ENCODE peak calls at places on chromosome 17, in five cellular contexts. G is K562, R is GM12878, F is H1, K is HepG2. V is an unnamed sample.

GRCh38 chr17:5020502-5021023 is 14.7 kb downstream of the SLC52A1 start:
- DNase-seq in G (no peak), R (no peak), F (no peak), K (no peak), V (no peak)

GRCh38 chr17:76371656-76372628 is 12.5 kb upstream of the SPHK1 start:
- DNase-seq in G (no peak), R (no peak), F (no peak), K (no peak), V (no peak)

GRCh38 chr17:16407911-16408588 is 7.3 kb upstream of the TRPV2 start:
- DNase-seq in G (no peak), R (peak; percentile 96), F (peak; percentile 69), K (peak; percentile 51), V (no peak)

GRCh38 chr17:43667506-43668438 is 6.0 kb upstream of the MEOX1 start:
- DNase-seq in G (no peak), R (no peak), F (no peak), K (peak; percentile 89), V (no peak)

GRCh38 chr17:17809527-17810373 is 27.0 kb downstream of the SREBF1 start:
- DNase-seq in G (no peak), R (no peak), F (peak; percentile 94), K (no peak), V (no peak)

GRCh38 chr17:32849879-32850278 is 27.0 kb downstream of the MYO1D start:
- DNase-seq in G (no peak), R (no peak), F (no peak), K (no peak), V (no peak)

GRCh38 chr17:79042421-79043190 is 18.6 kb downstream of the C1QTNF1 start:
- DNase-seq in G (peak; percentile 68), R (no peak), F (peak; percentile 94), K (peak; percentile 49), V (peak; percentile 60)

GRCh38 chr17:69762359-69762758 is 312.7 kb upstream of the KCNJ16 start:
- DNase-seq in G (no peak), R (no peak), F (no peak), K (no peak), V (no peak)

GRCh38 chr17:4968166-4968915 is 724 bp upstream of the SPAG7 start:
- DNase-seq in G (peak; percentile 47), R (no peak), F (peak; percentile 72), K (no peak), V (no peak)

GRCh38 chr17:17155568-17155967 is 50.6 kb downstream of the PLD6 start:
- DNase-seq in G (no peak), R (no peak), F (no peak), K (peak; percentile 9), V (no peak)

GRCh38 chr17:64067642-64068041 is 47.2 kb upstream of the ICAM2 start:
- DNase-seq in G (no peak), R (no peak), F (no peak), K (no peak), V (no peak)

GRCh38 chr17:72118588-72119279 is 2.1 kb upstream of the SOX9 start:
- DNase-seq in G (peak; percentile 43), R (peak; percentile 15), F (peak; percentile 78), K (peak; percentile 75), V (peak; percentile 58)

GRCh38 chr17:71926746-71927398 is 193.9 kb upstream of the SOX9 start:
- DNase-seq in G (no peak), R (no peak), F (no peak), K (no peak), V (no peak)

GRCh38 chr17:28384281-28385036 is 13.0 kb downstream of the SARM1 start:
- DNase-seq in G (no peak), R (no peak), F (peak; percentile 77), K (no peak), V (no peak)

GRCh38 chr17:41919840-41920579 is 1.3 kb upstream of the ACLY start:
- DNase-seq in G (no peak), R (no peak), F (peak; percentile 59), K (no peak), V (no peak)

GRCh38 chr17:56146005-56146404 is 7.3 kb upstream of the ANKFN1 start:
- DNase-seq in G (no peak), R (no peak), F (no peak), K (no peak), V (no peak)

GRCh38 chr17:31740611-31741082 is 118.4 kb downstream of the COPRS start:
- DNase-seq in G (no peak), R (no peak), F (no peak), K (no peak), V (no peak)

GRCh38 chr17:33674685-33675084 is 381.6 kb upstream of the ASIC2 start:
- DNase-seq in G (peak; percentile 78), R (peak; percentile 19), F (peak; percentile 85), K (peak; percentile 41), V (peak; percentile 1)

GRCh38 chr17:61002316-61002736 is 324.7 kb downstream of the BCAS3 start:
- DNase-seq in G (peak; percentile 8), R (no peak), F (no peak), K (peak; percentile 41), V (peak; percentile 26)

GRCh38 chr17:36505171-36505570 is 18.7 kb downstream of the ZNHIT3 start:
- DNase-seq in G (no peak), R (no peak), F (no peak), K (no peak), V (no peak)

GRCh38 chr17:50649042-50649908 is 14.6 kb downstream of the ABCC3 start:
- DNase-seq in G (no peak), R (no peak), F (no peak), K (no peak), V (peak; percentile 55)

GRCh38 chr17:54924405-54924804 is 23.8 kb downstream of the TOM1L1 start:
- DNase-seq in G (no peak), R (no peak), F (no peak), K (no peak), V (no peak)

GRCh38 chr17:71234349-71234748 is 886.5 kb upstream of the SOX9 start:
- DNase-seq in G (no peak), R (no peak), F (no peak), K (no peak), V (no peak)

GRCh38 chr17:58165981-58166380 is 801 bp upstream of the OR4D2 start:
- DNase-seq in G (no peak), R (no peak), F (no peak), K (no peak), V (no peak)

GRCh38 chr17:67434061-67434525 is 57.0 kb downstream of the PITPNC1 start:
- DNase-seq in G (no peak), R (no peak), F (no peak), K (no peak), V (no peak)

GRCh38 chr17:76569607-76570279 is 15.9 kb downstream of the ST6GALNAC2 start:
- DNase-seq in G (no peak), R (no peak), F (no peak), K (peak; percentile 92), V (no peak)

GRCh38 chr17:45896803-45897693 is 2.7 kb downstream of the MAPT start:
- DNase-seq in G (no peak), R (no peak), F (peak; percentile 73), K (no peak), V (no peak)

GRCh38 chr17:58318065-58318481 is 10.5 kb downstream of the TSPOAP1 start:
- DNase-seq in G (no peak), R (no peak), F (no peak), K (no peak), V (no peak)

GRCh38 chr17:42679492-42680330 is 1.9 kb downstream of the CCR10 start:
- DNase-seq in G (peak; percentile 43), R (no peak), F (peak; percentile 91), K (no peak), V (no peak)

DNA sequence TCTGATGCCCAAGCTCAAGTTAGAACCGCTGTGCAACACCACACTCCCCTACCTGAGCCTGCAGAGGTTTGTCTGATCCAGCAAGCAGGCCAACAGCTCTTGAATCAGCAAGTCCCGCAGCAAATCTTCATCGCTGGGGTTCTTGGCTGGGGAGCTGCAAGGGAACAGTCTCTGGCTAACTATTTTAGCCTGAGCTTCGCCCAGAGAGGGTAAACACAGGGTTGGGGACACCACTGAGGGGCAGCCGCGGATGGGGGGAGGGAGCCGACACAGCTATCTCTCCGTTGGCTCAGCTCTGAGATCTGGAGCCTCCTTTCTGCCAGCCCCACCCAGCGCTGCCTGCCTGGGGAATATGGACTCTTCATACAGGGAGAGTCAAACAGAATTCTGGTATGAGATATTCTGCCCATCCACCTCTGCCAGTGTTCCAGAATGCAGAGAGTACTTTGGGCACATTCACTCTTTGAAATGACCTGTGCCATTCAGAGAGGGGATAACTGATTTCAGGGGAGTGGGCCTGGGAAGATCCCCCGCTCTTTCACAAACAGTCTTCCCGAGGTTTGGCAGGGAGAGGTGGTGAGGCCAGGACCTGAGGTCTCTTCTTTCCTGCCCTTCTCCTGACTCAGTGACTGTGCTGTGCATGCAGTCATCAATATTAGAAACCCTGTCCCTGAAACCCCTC is 7.4 kb downstream of the GIP start:
- DNase-seq in G (peak; percentile 35), R (no peak), F (peak; percentile 65), K (peak; percentile 73), V (no peak)
- TF ChIP-seq EZH2 in G (no peak), R (no peak), F (no peak), K (no peak), V (no peak)

GRCh38 chr17:7997186-7997585 is 5.2 kb upstream of the GUCY2D start:
- DNase-seq in G (no peak), R (no peak), F (no peak), K (peak; percentile 25), V (peak; percentile 67)
- TF ChIP-seq ZNF274 in G (no peak), R (no peak), F (no peak), K (no peak), V (no peak)

GRCh38 chr17:6969323-6969726 is 26.5 kb upstream of the ALOX12 start:
- DNase-seq in G (no peak), R (no peak), F (no peak), K (peak; percentile 12), V (no peak)
- TF ChIP-seq EZH2 in G (no peak), R (no peak), F (no peak), K (no peak), V (no peak)

GRCh38 chr17:80117491-80118401 is 16.4 kb downstream of the GAA start:
- DNase-seq in G (no peak), R (no peak), F (peak; percentile 44), K (no peak), V (no peak)

GRCh38 chr17:80119271-80119791 is 17.9 kb downstream of the GAA start:
- DNase-seq in G (peak; percentile 8), R (no peak), F (no peak), K (no peak), V (no peak)

GRCh38 chr17:80116923-80117380 is 15.6 kb downstream of the GAA start:
- DNase-seq in G (no peak), R (no peak), F (no peak), K (no peak), V (no peak)

GRCh38 chr17:80119839-80120238 is 18.5 kb downstream of the GAA start:
- DNase-seq in G (peak; percentile 13), R (no peak), F (no peak), K (no peak), V (no peak)

DNA sequence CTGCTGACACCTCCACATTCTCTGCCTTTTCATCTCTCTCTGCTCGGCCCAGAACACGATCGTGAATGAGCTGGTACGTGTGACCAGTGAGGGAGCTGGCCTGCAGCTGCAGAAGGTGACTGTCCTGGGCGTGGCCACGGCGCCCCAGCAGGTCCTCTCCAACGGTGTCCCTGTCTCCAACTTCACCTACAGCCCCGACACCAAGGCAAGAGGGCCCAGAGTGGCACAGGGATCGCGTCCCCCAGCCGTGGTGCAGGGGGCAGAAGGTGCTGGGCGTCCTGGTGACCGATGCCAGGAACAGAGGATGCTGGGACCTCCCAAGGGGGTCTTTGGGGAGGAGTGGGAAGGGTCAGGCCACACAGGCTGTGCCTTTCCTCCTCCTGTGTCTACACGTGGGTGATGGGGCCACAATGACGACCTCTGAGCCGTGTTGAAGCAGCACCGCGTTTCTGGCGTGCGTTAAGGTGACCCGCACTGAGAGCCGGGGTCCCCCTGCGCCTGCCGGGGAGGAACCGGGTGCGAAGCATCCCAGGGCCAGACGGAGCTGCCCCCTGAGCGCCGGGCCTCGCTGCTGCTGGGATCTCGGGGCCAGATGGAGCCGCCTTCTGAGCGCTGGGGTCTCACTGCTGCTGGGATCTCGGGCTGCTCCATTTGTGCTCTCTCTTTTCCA is 17.4 kb downstream of the GAA start:
- DNase-seq in G (peak; percentile 11), R (no peak), F (no peak), K (no peak), V (no peak)
- TF ChIP-seq ZNF274 in G (no peak), R (no peak), F (no peak), K (no peak), V (no peak)